ENCODE peak calls at places on chromosomes 11 and 22, in eight cellular contexts. One of them, this sample, is unnamed.

GRCh38 chr11:60720460-60720859 is 4.1 kb upstream of the MS4A18 start:
- DNase-seq in fibroblast of lung: no peak
- DNase-seq in adrenal gland: no peak
- DNase-seq in PC-3: no peak
- DNase-seq in heart right ventricle: no peak
- DNase-seq in breast epithelium: no peak
- DNase-seq in stomach: no peak
- DNase-seq in ascending aorta: no peak
- DNase-seq in this sample: no peak

GRCh38 chr22:20591660-20592310 is 84.4 kb downstream of the MED15 start:
- DNase-seq in breast epithelium: no peak
- DNase-seq in heart right ventricle: no peak
- DNase-seq in fibroblast of lung: peak; percentile 75
- DNase-seq in adrenal gland: no peak
- DNase-seq in ascending aorta: no peak
- DNase-seq in PC-3: no peak
- DNase-seq in stomach: peak; percentile 27
- DNase-seq in this sample: peak; percentile 80

GRCh38 chr11:69127091-69127850 is 28.5 kb upstream of the SMIM38 start:
- DNase-seq in ascending aorta: peak; percentile 82
- DNase-seq in PC-3: no peak
- DNase-seq in fibroblast of lung: no peak
- DNase-seq in stomach: peak; percentile 79
- DNase-seq in heart right ventricle: peak; percentile 48
- DNase-seq in breast epithelium: no peak
- DNase-seq in adrenal gland: no peak
- DNase-seq in this sample: peak; percentile 75

GRCh38 chr11:44101098-44101497 is 5.6 kb downstream of the EXT2 start:
- DNase-seq in breast epithelium: no peak
- DNase-seq in ascending aorta: no peak
- DNase-seq in stomach: no peak
- DNase-seq in fibroblast of lung: no peak
- DNase-seq in heart right ventricle: no peak
- DNase-seq in adrenal gland: no peak
- DNase-seq in PC-3: no peak
- DNase-seq in this sample: no peak

GRCh38 chr22:47200273-47201051 is 438.0 kb downstream of the TBC1D22A start:
- DNase-seq in ascending aorta: peak; percentile 52
- DNase-seq in fibroblast of lung: peak; percentile 66
- DNase-seq in PC-3: no peak
- DNase-seq in stomach: peak; percentile 25
- DNase-seq in adrenal gland: no peak
- DNase-seq in heart right ventricle: no peak
- DNase-seq in breast epithelium: peak; percentile 10
- DNase-seq in this sample: peak; percentile 72

GRCh38 chr11:75627879-75628668 is 40.8 kb downstream of the MAP6 start:
- DNase-seq in heart right ventricle: no peak
- DNase-seq in PC-3: no peak
- DNase-seq in stomach: no peak
- DNase-seq in breast epithelium: no peak
- DNase-seq in ascending aorta: no peak
- DNase-seq in fibroblast of lung: no peak
- DNase-seq in adrenal gland: peak; percentile 75
- DNase-seq in this sample: no peak

GRCh38 chr11:124210421-124210820 is 27.3 kb downstream of the OR10D3 start:
- DNase-seq in ascending aorta: no peak
- DNase-seq in fibroblast of lung: no peak
- DNase-seq in adrenal gland: no peak
- DNase-seq in heart right ventricle: no peak
- DNase-seq in breast epithelium: no peak
- DNase-seq in PC-3: no peak
- DNase-seq in stomach: no peak
- DNase-seq in this sample: no peak

GRCh38 chr11:69638941-69639681 is 1.8 kb upstream of the CCND1 start:
- DNase-seq in heart right ventricle: peak; percentile 89
- DNase-seq in PC-3: peak; percentile 99
- DNase-seq in ascending aorta: peak; percentile 95
- DNase-seq in breast epithelium: peak; percentile 82
- DNase-seq in stomach: peak; percentile 91
- DNase-seq in fibroblast of lung: peak; percentile 97
- DNase-seq in adrenal gland: peak; percentile 91
- DNase-seq in this sample: peak; percentile 99

GRCh38 chr22:37283393-37283937 is 1.2 kb downstream of the CYTH4 start:
- DNase-seq in adrenal gland: no peak
- DNase-seq in stomach: no peak
- DNase-seq in fibroblast of lung: no peak
- DNase-seq in PC-3: no peak
- DNase-seq in breast epithelium: no peak
- DNase-seq in ascending aorta: no peak
- DNase-seq in heart right ventricle: no peak
- DNase-seq in this sample: peak; percentile 75

GRCh38 chr22:45090364-45090960 is 73.3 kb upstream of the NUP50 start:
- DNase-seq in breast epithelium: no peak
- DNase-seq in fibroblast of lung: peak; percentile 22
- DNase-seq in adrenal gland: no peak
- DNase-seq in heart right ventricle: no peak
- DNase-seq in PC-3: peak; percentile 60
- DNase-seq in ascending aorta: no peak
- DNase-seq in stomach: peak; percentile 36
- DNase-seq in this sample: peak; percentile 90

GRCh38 chr22:28963362-28963761 is 80.0 kb downstream of the ZNRF3 start:
- DNase-seq in ascending aorta: no peak
- DNase-seq in adrenal gland: no peak
- DNase-seq in heart right ventricle: no peak
- DNase-seq in PC-3: no peak
- DNase-seq in fibroblast of lung: no peak
- DNase-seq in stomach: no peak
- DNase-seq in breast epithelium: no peak
- DNase-seq in this sample: no peak

GRCh38 chr11:113105584-113105983 is 144.4 kb downstream of the NCAM1 start:
- DNase-seq in stomach: no peak
- DNase-seq in adrenal gland: no peak
- DNase-seq in heart right ventricle: no peak
- DNase-seq in breast epithelium: no peak
- DNase-seq in fibroblast of lung: no peak
- DNase-seq in ascending aorta: no peak
- DNase-seq in PC-3: no peak
- DNase-seq in this sample: no peak

GRCh38 chr22:25404923-25405853 is 159.3 kb upstream of the GRK3 start:
- DNase-seq in breast epithelium: no peak
- DNase-seq in ascending aorta: peak; percentile 83
- DNase-seq in stomach: peak; percentile 83
- DNase-seq in heart right ventricle: peak; percentile 89
- DNase-seq in adrenal gland: peak; percentile 82
- DNase-seq in PC-3: peak; percentile 60
- DNase-seq in fibroblast of lung: peak; percentile 62
- DNase-seq in this sample: peak; percentile 99

GRCh38 chr11:75344761-75345454 is 6.6 kb downstream of the ARRB1 start:
- DNase-seq in PC-3: peak; percentile 58
- DNase-seq in fibroblast of lung: no peak
- DNase-seq in adrenal gland: no peak
- DNase-seq in ascending aorta: no peak
- DNase-seq in heart right ventricle: no peak
- DNase-seq in stomach: no peak
- DNase-seq in breast epithelium: peak; percentile 74
- DNase-seq in this sample: no peak

GRCh38 chr11:71204294-71204693 is 48.1 kb downstream of the SHANK2 start:
- DNase-seq in fibroblast of lung: no peak
- DNase-seq in heart right ventricle: no peak
- DNase-seq in adrenal gland: no peak
- DNase-seq in ascending aorta: no peak
- DNase-seq in breast epithelium: no peak
- DNase-seq in PC-3: no peak
- DNase-seq in stomach: no peak
- DNase-seq in this sample: peak; percentile 65

GRCh38 chr11:119100246-119100959 is 1.2 kb downstream of the DPAGT1 start:
- DNase-seq in stomach: no peak
- DNase-seq in ascending aorta: no peak
- DNase-seq in breast epithelium: no peak
- DNase-seq in heart right ventricle: no peak
- DNase-seq in PC-3: peak; percentile 76
- DNase-seq in adrenal gland: no peak
- DNase-seq in fibroblast of lung: peak; percentile 60
- DNase-seq in this sample: peak; percentile 91

GRCh38 chr11:2303627-2304155 is 1.9 kb downstream of the TSPAN32 start:
- DNase-seq in fibroblast of lung: no peak
- DNase-seq in heart right ventricle: peak; percentile 66
- DNase-seq in ascending aorta: no peak
- DNase-seq in breast epithelium: peak; percentile 15
- DNase-seq in stomach: peak; percentile 79
- DNase-seq in adrenal gland: no peak
- DNase-seq in PC-3: no peak
- DNase-seq in this sample: peak; percentile 69

GRCh38 chr11:94926698-94927237 is 46.6 kb downstream of the CWC15 start:
- DNase-seq in ascending aorta: peak; percentile 90
- DNase-seq in breast epithelium: peak; percentile 60
- DNase-seq in adrenal gland: peak; percentile 68
- DNase-seq in PC-3: peak; percentile 12
- DNase-seq in heart right ventricle: peak; percentile 84
- DNase-seq in fibroblast of lung: peak; percentile 98
- DNase-seq in stomach: peak; percentile 33
- DNase-seq in this sample: peak; percentile 93
- H3K27ac ChIP-seq in ascending aorta: peak overlapping the region; percentile 75
- H3K27ac ChIP-seq in breast epithelium: peak overlapping the region; percentile 81
- H3K27ac ChIP-seq in adrenal gland: peak overlapping the region; percentile 41
- H3K27ac ChIP-seq in PC-3: no peak overlapping the region
- H3K27ac ChIP-seq in heart right ventricle: peak overlapping the region; percentile 90
- H3K27ac ChIP-seq in fibroblast of lung: peak overlapping the region; percentile 94
- H3K27ac ChIP-seq in stomach: peak overlapping the region; percentile 37
- H3K27ac ChIP-seq in this sample: peak overlapping the region; percentile 64

DNA sequence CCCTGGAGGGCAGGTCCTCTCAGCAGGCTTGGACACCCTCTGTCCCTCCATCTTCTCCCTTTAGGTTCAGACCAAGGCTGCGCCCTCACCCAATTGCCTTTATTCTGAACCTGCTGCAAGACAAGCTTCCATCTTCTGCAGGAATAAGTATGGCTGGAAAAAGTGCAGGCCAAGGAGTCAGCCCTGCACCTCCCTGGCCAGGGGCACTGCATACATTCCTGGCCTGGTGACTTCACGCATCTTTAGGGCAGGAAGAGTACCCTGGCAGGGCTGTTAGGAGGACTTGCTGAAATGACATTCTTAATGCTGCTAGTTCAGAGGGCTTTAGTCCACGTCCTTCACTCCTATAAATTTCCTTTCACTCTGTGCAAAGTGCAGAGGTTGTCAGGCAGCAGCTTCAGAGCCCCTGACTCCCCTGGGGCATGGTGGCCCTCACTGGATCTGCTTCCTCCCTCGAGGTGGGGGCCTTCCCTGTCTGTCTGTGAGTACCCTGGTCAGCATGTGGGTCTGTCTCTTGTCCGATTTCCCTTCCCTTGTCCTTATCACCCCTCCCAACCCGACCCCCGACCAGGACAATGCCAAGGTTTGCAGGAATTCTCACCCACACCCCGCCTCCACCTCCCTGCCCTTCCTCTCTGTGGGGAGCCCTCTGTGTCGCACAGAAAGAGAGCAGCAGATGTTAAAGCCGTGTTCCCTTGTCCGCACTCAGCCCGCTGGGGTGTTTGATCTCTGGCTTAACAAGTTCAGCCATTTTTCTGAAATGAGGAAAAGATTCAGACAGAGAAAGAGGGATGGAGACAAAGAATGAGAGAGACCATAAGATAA is 124.5 kb upstream of the SYT13 start:
- DNase-seq in PC-3: no peak
- DNase-seq in fibroblast of lung: no peak
- DNase-seq in ascending aorta: peak; percentile 42
- DNase-seq in stomach: no peak
- DNase-seq in breast epithelium: no peak
- DNase-seq in heart right ventricle: no peak
- DNase-seq in adrenal gland: no peak
- DNase-seq in this sample: no peak
- H3K4me3 ChIP-seq in PC-3: no peak overlapping the region
- H3K4me3 ChIP-seq in fibroblast of lung: no peak overlapping the region
- H3K4me3 ChIP-seq in ascending aorta: no peak overlapping the region
- H3K4me3 ChIP-seq in stomach: no peak overlapping the region
- H3K4me3 ChIP-seq in breast epithelium: no peak overlapping the region
- H3K4me3 ChIP-seq in heart right ventricle: no peak overlapping the region
- H3K4me3 ChIP-seq in adrenal gland: no peak overlapping the region
- H3K4me3 ChIP-seq in this sample: no peak overlapping the region

DNA sequence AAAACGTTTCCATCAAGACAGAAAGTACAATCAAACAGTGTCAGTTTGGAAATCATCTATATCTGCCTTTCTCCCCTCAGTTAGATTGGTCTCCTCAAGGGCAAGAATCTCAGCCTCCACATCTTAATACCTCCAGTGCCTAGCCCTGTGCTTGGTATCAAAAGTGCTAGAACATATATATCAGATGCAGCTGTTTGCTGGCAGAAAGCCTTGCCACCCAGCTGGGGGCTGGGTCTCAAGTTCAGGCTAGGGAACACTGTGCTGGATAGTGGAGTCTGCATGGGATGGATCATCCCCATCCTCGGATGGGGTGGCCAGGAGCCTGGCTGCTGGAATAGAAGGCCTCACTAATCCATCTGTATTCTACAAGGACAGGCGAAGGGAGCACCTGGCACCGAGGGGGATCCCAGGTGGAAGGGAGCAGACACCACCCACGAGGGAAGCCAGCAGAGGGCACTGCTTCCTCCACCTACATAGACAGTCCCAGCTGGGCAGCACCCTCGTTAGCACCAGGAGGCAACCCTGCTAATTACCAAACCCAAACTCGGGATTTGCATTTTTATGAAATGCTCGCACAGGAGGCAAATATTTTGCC is 602.2 kb downstream of the BUD13 start:
- DNase-seq in heart right ventricle: no peak
- DNase-seq in adrenal gland: no peak
- DNase-seq in stomach: no peak
- DNase-seq in ascending aorta: peak; percentile 55
- DNase-seq in fibroblast of lung: no peak
- DNase-seq in breast epithelium: no peak
- DNase-seq in PC-3: no peak
- DNase-seq in this sample: no peak
- TF ChIP-seq CTCF in heart right ventricle: no peak
- TF ChIP-seq CTCF in adrenal gland: no peak
- TF ChIP-seq CTCF in stomach: no peak
- TF ChIP-seq CTCF in ascending aorta: no peak
- TF ChIP-seq CTCF in fibroblast of lung: no peak
- TF ChIP-seq CTCF in breast epithelium: no peak
- TF ChIP-seq CTCF in PC-3: peak; percentile 35
- TF ChIP-seq CTCF in this sample: no peak

GRCh38 chr11:122642472-122642922 is 13.0 kb upstream of the UBASH3B start:
- DNase-seq in adrenal gland: no peak
- DNase-seq in heart right ventricle: no peak
- DNase-seq in fibroblast of lung: peak; percentile 76
- DNase-seq in PC-3: peak; percentile 98
- DNase-seq in breast epithelium: no peak
- DNase-seq in ascending aorta: no peak
- DNase-seq in stomach: no peak
- DNase-seq in this sample: peak; percentile 94
- H3K27ac ChIP-seq in adrenal gland: no peak overlapping the region
- H3K27ac ChIP-seq in heart right ventricle: no peak overlapping the region
- H3K27ac ChIP-seq in fibroblast of lung: peak overlapping the region; percentile 59
- H3K27ac ChIP-seq in PC-3: peak overlapping the region; percentile 89
- H3K27ac ChIP-seq in breast epithelium: no peak overlapping the region
- H3K27ac ChIP-seq in ascending aorta: no peak overlapping the region
- H3K27ac ChIP-seq in stomach: no peak overlapping the region
- H3K27ac ChIP-seq in this sample: peak overlapping the region; percentile 88

GRCh38 chr22:49574205-49574604 is 253.5 kb downstream of the BRD1 start:
- DNase-seq in adrenal gland: no peak
- DNase-seq in stomach: peak; percentile 16
- DNase-seq in breast epithelium: no peak
- DNase-seq in fibroblast of lung: no peak
- DNase-seq in ascending aorta: peak; percentile 33
- DNase-seq in PC-3: no peak
- DNase-seq in heart right ventricle: no peak
- DNase-seq in this sample: peak; percentile 81
- H3K4me3 ChIP-seq in adrenal gland: no peak overlapping the region
- H3K4me3 ChIP-seq in stomach: no peak overlapping the region
- H3K4me3 ChIP-seq in breast epithelium: no peak overlapping the region
- H3K4me3 ChIP-seq in fibroblast of lung: no peak overlapping the region
- H3K4me3 ChIP-seq in ascending aorta: no peak overlapping the region
- H3K4me3 ChIP-seq in PC-3: no peak overlapping the region
- H3K4me3 ChIP-seq in heart right ventricle: no peak overlapping the region
- H3K4me3 ChIP-seq in this sample: no peak overlapping the region